ENCODE peak calls at places on chromosome 12, in nine cellular contexts. T is WERI-Rb-1; E is retina; M is NCI-H345; V is RPMI7951; Z is A172; H is NCI-H2171 treated with DMSO at 0.1 percent for 48 hours; S is fibroblast of the aortic adventitia; X is stimulated activated CD4-positive, alpha-beta T cell treated with anti-CD3 and anti-CD28 coated beads, Interleukin-2, amount 100 ng/mL, for 48 hours. F is an unnamed sample.

GRCh38 chr12:40618621-40619020 is 73.6 kb upstream of the CNTN1 start:
- DNase-seq in T (no peak), E (no peak), M (no peak), V (no peak), Z (no peak), H (no peak), S (peak; percentile 2), X (no peak), F (no peak)

GRCh38 chr12:14327717-14328116 is 37.8 kb upstream of the ATF7IP start:
- DNase-seq in T (no peak), E (no peak), M (no peak), V (peak; percentile 20), Z (no peak), H (no peak), S (peak; percentile 60), X (no peak), F (no peak)

GRCh38 chr12:42382013-42382696 is 56.2 kb downstream of the PPHLN1 start:
- DNase-seq in T (no peak), E (no peak), M (no peak), V (no peak), Z (no peak), H (no peak), S (peak; percentile 54), X (no peak), F (no peak)

GRCh38 chr12:43863770-43864366 is 28.0 kb downstream of the TMEM117 start:
- DNase-seq in T (no peak), E (no peak), M (no peak), V (no peak), Z (no peak), H (no peak), S (no peak), X (no peak), F (no peak)

GRCh38 chr12:1796515-1797010 is 23.8 kb upstream of the LRTM2 start:
- DNase-seq in T (no peak), E (no peak), M (no peak), V (no peak), Z (no peak), H (no peak), S (no peak), X (no peak), F (no peak)

GRCh38 chr12:31431721-31432120 is 105.8 kb upstream of the SINHCAF start:
- DNase-seq in T (no peak), E (no peak), M (no peak), V (no peak), Z (no peak), H (no peak), S (peak; percentile 19), X (no peak), F (no peak)

GRCh38 chr12:52873832-52874572 is 25.2 kb upstream of the KRT78 start:
- DNase-seq in T (peak; percentile 22), E (peak; percentile 47), M (peak; percentile 81), V (peak; percentile 95), Z (peak; percentile 88), H (peak; percentile 85), S (peak; percentile 91), X (peak; percentile 27), F (peak; percentile 32)

GRCh38 chr12:52942914-52943207 is 6.1 kb upstream of the KRT18 start:
- DNase-seq in T (no peak), E (no peak), M (peak; percentile 77), V (no peak), Z (no peak), H (peak; percentile 50), S (no peak), X (no peak), F (no peak)

GRCh38 chr12:88559772-88560171 is 20.5 kb downstream of the KITLG start:
- DNase-seq in T (no peak), E (no peak), M (no peak), V (no peak), Z (no peak), H (no peak), S (peak; percentile 34), X (no peak), F (no peak)

GRCh38 chr12:32069071-32069470 is 37.6 kb upstream of the BICD1 start:
- DNase-seq in T (no peak), E (no peak), M (no peak), V (no peak), Z (no peak), H (no peak), S (peak; percentile 43), X (no peak), F (no peak)

GRCh38 chr12:50086148-50086547 is 1.0 kb downstream of the SMARCD1 start:
- DNase-seq in T (no peak), E (no peak), M (no peak), V (no peak), Z (no peak), H (peak; percentile 48), S (no peak), X (no peak), F (no peak)

GRCh38 chr12:74337951-74338350 is 199.7 kb upstream of the ATXN7L3B start:
- DNase-seq in T (no peak), E (no peak), M (no peak), V (peak; percentile 13), Z (peak; percentile 76), H (no peak), S (peak; percentile 54), X (no peak), F (no peak)

GRCh38 chr12:111519937-111520336 is 79.2 kb downstream of the ATXN2 start:
- DNase-seq in T (no peak), E (no peak), M (no peak), V (no peak), Z (no peak), H (no peak), S (no peak), X (no peak), F (no peak)

GRCh38 chr12:94498073-94498472 is 38.4 kb upstream of the CEP83 start:
- DNase-seq in T (no peak), E (no peak), M (no peak), V (no peak), Z (peak; percentile 2), H (no peak), S (no peak), X (no peak), F (no peak)

F was measured in DMS79.